ENCODE peak calls at places on chromosomes 5 and 9, in six cellular contexts. One of them, this sample, is unnamed.

GRCh38 chr5:123422433-123423277 is 548 bp downstream of the CEP120 start:
- DNase-seq in HCT116: no peak
- DNase-seq in SK-N-SH: no peak
- DNase-seq in endothelial cell of umbilical vein: peak; percentile 64
- DNase-seq in Panc1: peak; percentile 18
- DNase-seq in transverse colon: no peak
- DNase-seq in this sample: no peak

GRCh38 chr9:124794902-124795491 is 18.1 kb downstream of the OLFML2A start:
- DNase-seq in endothelial cell of umbilical vein: no peak
- DNase-seq in HCT116: peak; percentile 51
- DNase-seq in Panc1: no peak
- DNase-seq in SK-N-SH: no peak
- DNase-seq in transverse colon: no peak
- DNase-seq in this sample: no peak

GRCh38 chr5:73826761-73827450 is 200.9 kb downstream of the ARHGEF28 start:
- DNase-seq in SK-N-SH: no peak
- DNase-seq in HCT116: no peak
- DNase-seq in Panc1: no peak
- DNase-seq in endothelial cell of umbilical vein: no peak
- DNase-seq in transverse colon: no peak
- DNase-seq in this sample: no peak

GRCh38 chr5:154923441-154924430 is 14.3 kb downstream of the GEMIN5 start:
- DNase-seq in SK-N-SH: no peak
- DNase-seq in Panc1: no peak
- DNase-seq in HCT116: no peak
- DNase-seq in endothelial cell of umbilical vein: no peak
- DNase-seq in transverse colon: no peak
- DNase-seq in this sample: no peak

GRCh38 chr9:35510745-35511428 is 21.0 kb downstream of the RUSC2 start:
- DNase-seq in transverse colon: peak; percentile 59
- DNase-seq in endothelial cell of umbilical vein: peak; percentile 88
- DNase-seq in SK-N-SH: no peak
- DNase-seq in Panc1: no peak
- DNase-seq in HCT116: peak; percentile 73
- DNase-seq in this sample: no peak

GRCh38 chr5:35741126-35741711 is 115.5 kb upstream of the IL7R start:
- DNase-seq in endothelial cell of umbilical vein: no peak
- DNase-seq in SK-N-SH: no peak
- DNase-seq in HCT116: no peak
- DNase-seq in transverse colon: no peak
- DNase-seq in Panc1: no peak
- DNase-seq in this sample: no peak

GRCh38 chr9:134627417-134628353 is 13.9 kb upstream of the COL5A1 start:
- DNase-seq in Panc1: no peak
- DNase-seq in transverse colon: no peak
- DNase-seq in endothelial cell of umbilical vein: no peak
- DNase-seq in SK-N-SH: no peak
- DNase-seq in HCT116: no peak
- DNase-seq in this sample: no peak

GRCh38 chr5:102903074-102903871 is 148.2 kb downstream of the PAM start:
- DNase-seq in transverse colon: no peak
- DNase-seq in HCT116: no peak
- DNase-seq in endothelial cell of umbilical vein: no peak
- DNase-seq in Panc1: no peak
- DNase-seq in SK-N-SH: no peak
- DNase-seq in this sample: no peak

GRCh38 chr9:137694962-137695875 is 76.4 kb downstream of the EHMT1 start:
- DNase-seq in HCT116: no peak
- DNase-seq in transverse colon: peak; percentile 65
- DNase-seq in Panc1: no peak
- DNase-seq in SK-N-SH: peak; percentile 79
- DNase-seq in endothelial cell of umbilical vein: peak; percentile 39
- DNase-seq in this sample: no peak

GRCh38 chr5:1708592-1709141 is 91.0 kb downstream of the MRPL36 start:
- DNase-seq in HCT116: no peak
- DNase-seq in Panc1: no peak
- DNase-seq in endothelial cell of umbilical vein: no peak
- DNase-seq in SK-N-SH: no peak
- DNase-seq in transverse colon: no peak
- DNase-seq in this sample: no peak

GRCh38 chr5:135426102-135427082 is 20.8 kb downstream of the DCANP1 start:
- DNase-seq in SK-N-SH: peak; percentile 69
- DNase-seq in Panc1: peak; percentile 42
- DNase-seq in transverse colon: no peak
- DNase-seq in endothelial cell of umbilical vein: peak; percentile 57
- DNase-seq in HCT116: peak; percentile 65
- DNase-seq in this sample: no peak

GRCh38 chr5:137344723-137345322 is 154.3 kb downstream of the SPOCK1 start:
- DNase-seq in Panc1: peak; percentile 61
- DNase-seq in endothelial cell of umbilical vein: peak; percentile 76
- DNase-seq in SK-N-SH: peak; percentile 28
- DNase-seq in transverse colon: peak; percentile 33
- DNase-seq in HCT116: peak; percentile 36
- DNase-seq in this sample: peak; percentile 66

GRCh38 chr5:42929871-42930270 is 110.2 kb downstream of the ANXA2R start:
- DNase-seq in transverse colon: no peak
- DNase-seq in endothelial cell of umbilical vein: no peak
- DNase-seq in SK-N-SH: no peak
- DNase-seq in Panc1: no peak
- DNase-seq in HCT116: no peak
- DNase-seq in this sample: no peak

GRCh38 chr5:145509336-145510150 is 325.6 kb downstream of the PRELID2 start:
- DNase-seq in Panc1: no peak
- DNase-seq in HCT116: no peak
- DNase-seq in SK-N-SH: no peak
- DNase-seq in endothelial cell of umbilical vein: no peak
- DNase-seq in transverse colon: no peak
- DNase-seq in this sample: no peak

GRCh38 chr9:109517798-109518435 is 19.8 kb upstream of the PTPN3 start:
- DNase-seq in Panc1: no peak
- DNase-seq in endothelial cell of umbilical vein: no peak
- DNase-seq in transverse colon: no peak
- DNase-seq in SK-N-SH: no peak
- DNase-seq in HCT116: no peak
- DNase-seq in this sample: no peak

GRCh38 chr9:134984372-134985240 is 66.9 kb upstream of the FCN1 start:
- DNase-seq in SK-N-SH: peak; percentile 53
- DNase-seq in endothelial cell of umbilical vein: no peak
- DNase-seq in transverse colon: no peak
- DNase-seq in Panc1: no peak
- DNase-seq in HCT116: no peak
- DNase-seq in this sample: no peak

GRCh38 chr5:37859805-37860204 is 20.0 kb upstream of the GDNF start:
- DNase-seq in endothelial cell of umbilical vein: no peak
- DNase-seq in HCT116: no peak
- DNase-seq in transverse colon: no peak
- DNase-seq in Panc1: no peak
- DNase-seq in SK-N-SH: no peak
- DNase-seq in this sample: no peak

GRCh38 chr9:111957856-111958631 is 61.4 kb downstream of the UGCG start:
- DNase-seq in SK-N-SH: no peak
- DNase-seq in Panc1: peak; percentile 77
- DNase-seq in HCT116: no peak
- DNase-seq in endothelial cell of umbilical vein: peak; percentile 96
- DNase-seq in transverse colon: no peak
- DNase-seq in this sample: peak; percentile 69

DNA sequence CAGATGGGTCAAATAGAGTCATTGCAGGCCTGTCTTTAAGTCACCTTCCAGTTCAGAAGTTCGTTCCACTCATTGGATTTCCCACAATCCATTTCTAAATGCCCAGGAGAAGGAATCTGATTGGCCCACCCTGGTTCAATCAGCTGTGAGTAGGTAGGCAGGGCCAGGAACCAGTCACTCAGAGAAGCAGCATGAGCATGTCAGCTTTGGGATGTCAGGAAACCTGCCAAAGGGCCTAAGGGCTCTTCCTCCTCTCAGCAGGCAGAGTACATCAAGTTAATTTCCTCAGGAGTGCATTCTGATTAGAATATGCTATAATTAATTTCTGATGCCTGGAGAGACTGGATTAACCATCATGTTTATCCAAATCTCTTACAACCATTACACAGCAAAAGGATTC is 412.9 kb upstream of the CCNH start:
- DNase-seq in HCT116: no peak
- DNase-seq in endothelial cell of umbilical vein: no peak
- DNase-seq in Panc1: no peak
- DNase-seq in SK-N-SH: peak; percentile 37
- DNase-seq in transverse colon: no peak
- DNase-seq in this sample: peak; percentile 12
- TF ChIP-seq POLR2AphosphoS5 in HCT116: no peak
- TF ChIP-seq POLR2AphosphoS5 in endothelial cell of umbilical vein: no peak
- TF ChIP-seq POLR2AphosphoS5 in Panc1: no peak
- TF ChIP-seq POLR2AphosphoS5 in SK-N-SH: no peak
- TF ChIP-seq POLR2AphosphoS5 in transverse colon: no peak
- TF ChIP-seq POLR2AphosphoS5 in this sample: no peak

DNA sequence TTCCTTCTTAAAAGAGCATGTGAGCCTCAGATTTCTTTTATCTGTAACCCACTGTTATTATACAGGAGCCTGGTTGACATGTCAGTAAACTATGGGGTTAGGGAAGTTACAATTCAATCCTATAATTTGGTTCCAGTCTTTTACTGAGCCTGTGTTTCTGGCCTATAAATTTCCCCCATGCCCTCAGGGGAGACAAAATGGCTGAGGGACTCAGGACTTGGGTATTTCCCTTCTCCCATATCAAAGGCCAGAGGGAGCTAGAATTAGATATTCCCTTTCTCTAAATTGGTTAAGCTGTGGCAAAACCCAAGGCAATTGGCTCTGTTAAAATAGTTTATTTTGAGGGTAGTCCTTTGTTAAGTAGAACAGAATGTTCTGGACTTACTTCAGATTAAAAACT is 823.2 kb downstream of the TLE1 start:
- DNase-seq in endothelial cell of umbilical vein: no peak
- DNase-seq in SK-N-SH: no peak
- DNase-seq in HCT116: no peak
- DNase-seq in transverse colon: no peak
- DNase-seq in Panc1: no peak
- DNase-seq in this sample: no peak
- H3K27ac ChIP-seq in endothelial cell of umbilical vein: no peak overlapping the region
- H3K27ac ChIP-seq in SK-N-SH: no peak overlapping the region
- H3K27ac ChIP-seq in HCT116: no peak overlapping the region
- H3K27ac ChIP-seq in transverse colon: no peak overlapping the region
- H3K27ac ChIP-seq in Panc1: no peak overlapping the region
- H3K27ac ChIP-seq in this sample: no peak overlapping the region

GRCh38 chr9:110578575-110578895 is 1.0 kb downstream of the SVEP1 start:
- DNase-seq in HCT116: no peak
- DNase-seq in endothelial cell of umbilical vein: no peak
- DNase-seq in transverse colon: no peak
- DNase-seq in SK-N-SH: no peak
- DNase-seq in Panc1: no peak
- DNase-seq in this sample: no peak

GRCh38 chr9:110578896-110579752 is at the start of gene SVEP1:
- DNase-seq in HCT116: no peak
- DNase-seq in endothelial cell of umbilical vein: peak; percentile 46
- DNase-seq in SK-N-SH: peak; percentile 75
- DNase-seq in transverse colon: no peak
- DNase-seq in Panc1: no peak
- DNase-seq in this sample: no peak

GRCh38 chr9:110582156-110582555 is 2.6 kb upstream of the SVEP1 start:
- DNase-seq in transverse colon: no peak
- DNase-seq in HCT116: no peak
- DNase-seq in Panc1: no peak
- DNase-seq in endothelial cell of umbilical vein: no peak
- DNase-seq in SK-N-SH: no peak
- DNase-seq in this sample: peak; percentile 39

GRCh38 chr9:110580850-110581249 is 1.3 kb upstream of the SVEP1 start:
- DNase-seq in HCT116: no peak
- DNase-seq in transverse colon: no peak
- DNase-seq in Panc1: no peak
- DNase-seq in endothelial cell of umbilical vein: no peak
- DNase-seq in SK-N-SH: no peak
- DNase-seq in this sample: no peak

GRCh38 chr9:110579763-110580255 is 268 bp upstream of the SVEP1 start:
- DNase-seq in endothelial cell of umbilical vein: no peak
- DNase-seq in SK-N-SH: peak; percentile 78
- DNase-seq in transverse colon: no peak
- DNase-seq in Panc1: no peak
- DNase-seq in HCT116: no peak
- DNase-seq in this sample: no peak
- H3K4me3 ChIP-seq in endothelial cell of umbilical vein: peak overlapping the region; percentile 36
- H3K4me3 ChIP-seq in SK-N-SH: peak overlapping the region; percentile 49
- H3K4me3 ChIP-seq in transverse colon: peak overlapping the region; percentile 45
- H3K4me3 ChIP-seq in Panc1: peak overlapping the region; percentile 13
- H3K4me3 ChIP-seq in HCT116: no peak overlapping the region
- H3K4me3 ChIP-seq in this sample: peak overlapping the region; percentile 91

DNA sequence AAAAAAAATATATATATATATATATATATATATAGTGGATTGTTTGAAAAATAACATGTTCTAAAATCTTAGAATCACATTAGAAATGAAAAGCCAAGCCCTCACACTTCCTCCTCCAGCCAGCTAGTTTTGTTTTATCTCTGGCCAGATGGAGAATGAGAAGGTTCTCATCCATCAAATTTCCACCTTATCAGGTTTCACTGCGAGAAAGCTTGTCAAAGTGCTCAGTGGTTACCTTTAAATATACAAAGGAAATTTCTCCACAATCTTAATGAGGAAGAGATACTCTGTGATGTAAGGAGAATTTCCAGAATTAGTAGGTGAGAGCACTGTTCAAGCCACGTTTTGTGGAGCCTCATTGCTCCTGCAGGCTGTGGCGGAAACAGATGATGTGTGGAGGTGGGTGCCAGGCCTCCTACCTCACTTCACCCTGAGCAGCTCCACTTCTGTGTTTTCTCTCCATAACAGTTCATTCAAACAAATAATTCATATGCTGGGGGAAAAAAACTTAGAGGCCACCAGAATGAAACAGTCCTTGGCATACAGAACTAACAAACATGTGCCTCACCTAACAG is 71.9 kb downstream of the CDK5RAP2 start:
- DNase-seq in SK-N-SH: no peak
- DNase-seq in endothelial cell of umbilical vein: no peak
- DNase-seq in Panc1: no peak
- DNase-seq in transverse colon: no peak
- DNase-seq in HCT116: no peak
- DNase-seq in this sample: no peak
- TF ChIP-seq POLR2AphosphoS5 in SK-N-SH: no peak
- TF ChIP-seq POLR2AphosphoS5 in endothelial cell of umbilical vein: no peak
- TF ChIP-seq POLR2AphosphoS5 in Panc1: no peak
- TF ChIP-seq POLR2AphosphoS5 in transverse colon: no peak
- TF ChIP-seq POLR2AphosphoS5 in HCT116: no peak
- TF ChIP-seq POLR2AphosphoS5 in this sample: no peak

GRCh38 chr5:141180313-141180712 is 1.9 kb upstream of the PCDHB16 start:
- DNase-seq in endothelial cell of umbilical vein: no peak
- DNase-seq in Panc1: no peak
- DNase-seq in HCT116: no peak
- DNase-seq in transverse colon: no peak
- DNase-seq in SK-N-SH: no peak
- DNase-seq in this sample: no peak

GRCh38 chr5:141186897-141187512 is at the start of gene PCDHB9:
- DNase-seq in SK-N-SH: peak; percentile 61
- DNase-seq in Panc1: no peak
- DNase-seq in HCT116: peak; percentile 6
- DNase-seq in transverse colon: no peak
- DNase-seq in endothelial cell of umbilical vein: peak; percentile 3
- DNase-seq in this sample: no peak

GRCh38 chr5:141182248-141182647 is at the start of gene PCDHB16:
- DNase-seq in HCT116: no peak
- DNase-seq in transverse colon: no peak
- DNase-seq in endothelial cell of umbilical vein: peak; percentile 16
- DNase-seq in SK-N-SH: peak; percentile 64
- DNase-seq in Panc1: no peak
- DNase-seq in this sample: peak; percentile 68
- H3K27ac ChIP-seq in HCT116: no peak within 1 kb of the TSS
- H3K27ac ChIP-seq in transverse colon: no peak within 1 kb of the TSS
- H3K27ac ChIP-seq in endothelial cell of umbilical vein: no peak within 1 kb of the TSS
- H3K27ac ChIP-seq in SK-N-SH: peak within 1 kb of the TSS; percentile 51
- H3K27ac ChIP-seq in Panc1: no peak within 1 kb of the TSS
- H3K27ac ChIP-seq in this sample: no peak within 1 kb of the TSS

GRCh38 chr5:32692066-32692746 is 18.9 kb upstream of the NPR3 start:
- DNase-seq in HCT116: no peak
- DNase-seq in Panc1: no peak
- DNase-seq in endothelial cell of umbilical vein: no peak
- DNase-seq in transverse colon: no peak
- DNase-seq in SK-N-SH: no peak
- DNase-seq in this sample: no peak
- H3K4me3 ChIP-seq in HCT116: no peak overlapping the region
- H3K4me3 ChIP-seq in Panc1: no peak overlapping the region
- H3K4me3 ChIP-seq in endothelial cell of umbilical vein: no peak overlapping the region
- H3K4me3 ChIP-seq in transverse colon: no peak overlapping the region
- H3K4me3 ChIP-seq in SK-N-SH: no peak overlapping the region
- H3K4me3 ChIP-seq in this sample: peak overlapping the region; percentile 39